ENCODE peak calls at places on chromosomes 12 and 14, in ten cellular contexts. B is activated naive CD8-positive, alpha-beta T cell treated with anti-CD3 and anti-CD28 coated beads, Interleukin-2, amount 50 U/mL, for 24 hours; P is kidney; V is stimulated activated CD8-positive, alpha-beta memory T cell treated with anti-CD3 and anti-CD28 coated beads, Interleukin-4, amount 100 ng/mL, for 4 hours; H is GDM1; S is kidney epithelial cell; Z is NB4; O is mesendoderm; T is non-pigmented ciliary epithelial cell; W is naive thymus-derived CD8-positive, alpha-beta T cell. E is an unnamed sample.

GRCh38 chr14:79468491-79468890 is 742.8 kb downstream of the DIO2 start:
- DNase-seq in W (no peak), Z (no peak), P (no peak), V (no peak), O (no peak), S (no peak), H (no peak), B (no peak), T (no peak), E (no peak)

GRCh38 chr12:53997324-53998173 is 2.4 kb upstream of the HOXC9 start:
- DNase-seq in P (peak; percentile 82), H (no peak), W (no peak), Z (no peak), V (no peak), B (no peak), T (no peak), S (no peak), O (no peak), E (no peak)

GRCh38 chr12:32535260-32535999 is 136.1 kb downstream of the FGD4 start:
- DNase-seq in S (no peak), P (peak; percentile 86), O (peak; percentile 33), B (peak; percentile 12), H (peak; percentile 69), W (no peak), V (no peak), T (no peak), Z (peak; percentile 84), E (peak; percentile 90)

GRCh38 chr12:130747867-130748740 is 32.0 kb upstream of the RIMBP2 start:
- DNase-seq in P (peak; percentile 84), S (peak; percentile 10), B (peak; percentile 84), T (peak; percentile 11), O (peak; percentile 81), V (peak; percentile 48), H (peak; percentile 66), Z (peak; percentile 87), W (peak; percentile 67), E (peak; percentile 85)

GRCh38 chr12:131862600-131862993 is 31.8 kb upstream of the ULK1 start:
- DNase-seq in O (no peak), B (no peak), Z (no peak), H (no peak), V (no peak), W (no peak), S (no peak), T (no peak), P (peak; percentile 15), E (no peak)

GRCh38 chr12:111747333-111747732 is 19.4 kb upstream of the ALDH2 start:
- DNase-seq in O (no peak), Z (no peak), H (no peak), P (peak; percentile 28), W (no peak), V (no peak), S (no peak), T (no peak), B (no peak), E (no peak)

GRCh38 chr12:27334052-27334720 is 1.6 kb downstream of the BMAL2 start:
- DNase-seq in P (no peak), Z (peak; percentile 52), V (no peak), O (no peak), W (no peak), S (no peak), B (no peak), H (no peak), T (no peak), E (no peak)

GRCh38 chr14:31092160-31092708 is 66.1 kb upstream of the STRN3 start:
- DNase-seq in O (no peak), S (no peak), B (no peak), P (no peak), T (no peak), H (no peak), V (no peak), Z (no peak), W (no peak), E (no peak)

GRCh38 chr12:28446031-28446430 is 255.8 kb downstream of the CCDC91 start:
- DNase-seq in P (no peak), V (no peak), T (no peak), Z (no peak), S (no peak), B (no peak), W (no peak), H (no peak), O (no peak), E (peak; percentile 9)

GRCh38 chr14:101885254-101885576 is 79.2 kb upstream of the DYNC1H1 start:
- DNase-seq in V (no peak), W (no peak), P (no peak), B (no peak), T (no peak), S (no peak), H (no peak), Z (no peak), O (no peak), E (no peak)

GRCh38 chr12:130818381-130819247 is 20.4 kb downstream of the STX2 start:
- DNase-seq in H (no peak), B (peak; percentile 86), W (peak; percentile 76), P (peak; percentile 84), Z (peak; percentile 78), O (peak; percentile 85), V (peak; percentile 50), S (no peak), T (no peak), E (peak; percentile 76)

GRCh38 chr12:15206831-15207394 is 14.3 kb downstream of the RERG start:
- DNase-seq in Z (no peak), P (no peak), H (no peak), T (no peak), S (no peak), O (no peak), W (no peak), V (no peak), B (no peak), E (no peak)

GRCh38 chr12:70074510-70074909 is 168.7 kb upstream of the CNOT2 start:
- DNase-seq in W (no peak), S (no peak), V (no peak), B (no peak), T (no peak), H (no peak), P (no peak), O (peak; percentile 91), Z (no peak), E (no peak)

GRCh38 chr14:99012703-99013102 is 259.3 kb downstream of the BCL11B start:
- DNase-seq in H (no peak), T (no peak), V (no peak), S (no peak), Z (no peak), O (no peak), B (no peak), P (no peak), W (no peak), E (no peak)

GRCh38 chr12:44654641-44655625 is 221.2 kb downstream of the NELL2 start:
- DNase-seq in H (no peak), B (no peak), P (peak; percentile 39), T (no peak), S (no peak), V (no peak), W (no peak), O (peak; percentile 72), Z (no peak), E (no peak)

GRCh38 chr12:95634622-95635621 is 83.6 kb upstream of the USP44 start:
- DNase-seq in T (no peak), V (no peak), H (no peak), P (no peak), Z (no peak), O (no peak), W (no peak), B (no peak), S (peak; percentile 96), E (peak; percentile 67)

GRCh38 chr12:51360315-51360714 is 13.8 kb upstream of the CELA1 start:
- DNase-seq in T (no peak), Z (no peak), S (no peak), V (no peak), H (no peak), W (no peak), O (no peak), P (no peak), B (no peak), E (no peak)

GRCh38 chr12:39623919-39624318 is 4.3 kb upstream of the ABCD2 start:
- DNase-seq in S (no peak), W (no peak), T (no peak), Z (no peak), V (no peak), O (no peak), P (no peak), B (no peak), H (no peak), E (no peak)

GRCh38 chr14:22314183-22314820 is 274.7 kb downstream of the DAD1 start:
- DNase-seq in O (peak; percentile 76), S (no peak), W (peak; percentile 25), P (no peak), B (no peak), T (no peak), H (peak; percentile 26), Z (peak; percentile 74), V (no peak), E (peak; percentile 71)

GRCh38 chr14:90693413-90693812 is 122.8 kb downstream of the TTC7B start:
- DNase-seq in H (no peak), P (no peak), W (no peak), S (no peak), O (no peak), T (no peak), Z (no peak), V (no peak), B (no peak), E (no peak)

GRCh38 chr14:45686771-45687170 is 433.8 kb upstream of the MIS18BP1 start:
- DNase-seq in W (no peak), S (no peak), O (no peak), T (no peak), P (no peak), H (no peak), B (no peak), V (no peak), Z (no peak), E (no peak)

GRCh38 chr12:45669093-45669492 is 60.4 kb upstream of the ARID2 start:
- DNase-seq in Z (peak; percentile 38), T (no peak), S (no peak), P (no peak), O (no peak), W (peak; percentile 34), H (no peak), B (no peak), V (no peak), E (peak; percentile 4)

GRCh38 chr12:121465921-121466799 is 66.2 kb downstream of the RNF34 start:
- DNase-seq in W (peak; percentile 50), Z (peak; percentile 72), V (no peak), O (no peak), T (no peak), H (no peak), B (peak; percentile 52), P (no peak), S (no peak), E (peak; percentile 65)

GRCh38 chr12:93198086-93198485 is 179.6 kb upstream of the NUDT4 start:
- DNase-seq in Z (no peak), V (no peak), T (no peak), P (peak; percentile 76), H (no peak), B (no peak), S (peak; percentile 91), O (no peak), W (no peak), E (peak; percentile 71)

GRCh38 chr14:92340938-92341337 is 18.0 kb downstream of the SLC24A4 start:
- DNase-seq in S (no peak), V (no peak), P (no peak), H (no peak), Z (no peak), T (no peak), W (no peak), B (peak; percentile 25), O (no peak), E (no peak)

E was measured in astrocyte of the hippocampus.